ENCODE peak calls at places on chromosomes 11 and 22, in nine cellular contexts. One of them, this sample, is unnamed. For H3K9me3, the result is how much of the 10 kb centered on the place peaks cover.

GRCh38 chr11:9893474-9893873 is 229.6 kb downstream of the SWAP70 start:
- DNase-seq in astrocyte: no peak
- DNase-seq in GM12878: no peak
- DNase-seq in CD4-positive, alpha-beta memory T cell: no peak
- DNase-seq in right lobe of liver: no peak
- DNase-seq in adrenal gland: no peak
- DNase-seq in Caco-2: no peak
- DNase-seq in body of pancreas: no peak
- DNase-seq in pancreas: no peak
- DNase-seq in this sample: no peak

GRCh38 chr11:65479184-65480145 is 19.4 kb upstream of the MALAT1 start:
- DNase-seq in astrocyte: peak
- DNase-seq in GM12878: no peak
- DNase-seq in CD4-positive, alpha-beta memory T cell: no peak
- DNase-seq in right lobe of liver: no peak
- DNase-seq in adrenal gland: peak
- DNase-seq in Caco-2: peak
- DNase-seq in body of pancreas: peak
- DNase-seq in pancreas: no peak
- DNase-seq in this sample: no peak

GRCh38 chr11:121354192-121354591 is 61.6 kb downstream of the SC5D start:
- DNase-seq in astrocyte: no peak
- DNase-seq in GM12878: no peak
- DNase-seq in CD4-positive, alpha-beta memory T cell: no peak
- DNase-seq in right lobe of liver: no peak
- DNase-seq in adrenal gland: no peak
- DNase-seq in Caco-2: no peak
- DNase-seq in body of pancreas: no peak
- DNase-seq in pancreas: no peak
- DNase-seq in this sample: no peak

GRCh38 chr11:6362868-6363678 is 27.2 kb upstream of the SMPD1 start:
- DNase-seq in astrocyte: peak
- DNase-seq in GM12878: no peak
- DNase-seq in CD4-positive, alpha-beta memory T cell: peak
- DNase-seq in right lobe of liver: peak
- DNase-seq in adrenal gland: peak
- DNase-seq in Caco-2: peak
- DNase-seq in body of pancreas: peak
- DNase-seq in pancreas: peak
- DNase-seq in this sample: no peak

GRCh38 chr11:112412383-112412782 is 151.7 kb upstream of the PLET1 start:
- DNase-seq in astrocyte: no peak
- DNase-seq in GM12878: no peak
- DNase-seq in CD4-positive, alpha-beta memory T cell: no peak
- DNase-seq in right lobe of liver: no peak
- DNase-seq in adrenal gland: no peak
- DNase-seq in Caco-2: no peak
- DNase-seq in body of pancreas: no peak
- DNase-seq in pancreas: no peak
- DNase-seq in this sample: no peak

GRCh38 chr11:117735350-117735977 is 61.6 kb downstream of the DSCAML1 start:
- DNase-seq in astrocyte: no peak
- DNase-seq in GM12878: no peak
- DNase-seq in CD4-positive, alpha-beta memory T cell: no peak
- DNase-seq in right lobe of liver: no peak
- DNase-seq in adrenal gland: no peak
- DNase-seq in Caco-2: no peak
- DNase-seq in body of pancreas: no peak
- DNase-seq in pancreas: no peak
- DNase-seq in this sample: no peak

GRCh38 chr22:30857791-30858190 is 110.8 kb downstream of the MORC2 start:
- DNase-seq in astrocyte: no peak
- DNase-seq in GM12878: no peak
- DNase-seq in CD4-positive, alpha-beta memory T cell: no peak
- DNase-seq in right lobe of liver: no peak
- DNase-seq in adrenal gland: no peak
- DNase-seq in Caco-2: no peak
- DNase-seq in body of pancreas: no peak
- DNase-seq in pancreas: no peak
- DNase-seq in this sample: no peak

GRCh38 chr11:284081-285020 is 4.6 kb upstream of the PGGHG start:
- DNase-seq in astrocyte: no peak
- DNase-seq in GM12878: no peak
- DNase-seq in CD4-positive, alpha-beta memory T cell: no peak
- DNase-seq in right lobe of liver: no peak
- DNase-seq in adrenal gland: peak
- DNase-seq in Caco-2: no peak
- DNase-seq in body of pancreas: no peak
- DNase-seq in pancreas: peak
- DNase-seq in this sample: peak

GRCh38 chr22:28889625-28890024 is 6.3 kb downstream of the ZNRF3 start:
- DNase-seq in astrocyte: no peak
- DNase-seq in GM12878: no peak
- DNase-seq in CD4-positive, alpha-beta memory T cell: no peak
- DNase-seq in right lobe of liver: no peak
- DNase-seq in adrenal gland: no peak
- DNase-seq in Caco-2: no peak
- DNase-seq in body of pancreas: no peak
- DNase-seq in pancreas: no peak
- DNase-seq in this sample: no peak

GRCh38 chr11:123054301-123055065 is 7.5 kb downstream of the HSPA8 start:
- DNase-seq in astrocyte: peak
- DNase-seq in GM12878: no peak
- DNase-seq in CD4-positive, alpha-beta memory T cell: peak
- DNase-seq in right lobe of liver: no peak
- DNase-seq in adrenal gland: no peak
- DNase-seq in Caco-2: peak
- DNase-seq in body of pancreas: peak
- DNase-seq in pancreas: no peak
- DNase-seq in this sample: no peak

GRCh38 chr11:126101930-126102283 is 39.2 kb upstream of the CDON start:
- DNase-seq in astrocyte: no peak
- DNase-seq in GM12878: no peak
- DNase-seq in CD4-positive, alpha-beta memory T cell: no peak
- DNase-seq in right lobe of liver: no peak
- DNase-seq in adrenal gland: no peak
- DNase-seq in Caco-2: no peak
- DNase-seq in body of pancreas: no peak
- DNase-seq in pancreas: no peak
- DNase-seq in this sample: no peak

GRCh38 chr11:109347304-109347703 is 74.7 kb upstream of the C11orf87 start:
- DNase-seq in astrocyte: no peak
- DNase-seq in GM12878: no peak
- DNase-seq in CD4-positive, alpha-beta memory T cell: no peak
- DNase-seq in right lobe of liver: no peak
- DNase-seq in adrenal gland: no peak
- DNase-seq in Caco-2: no peak
- DNase-seq in body of pancreas: no peak
- DNase-seq in pancreas: no peak
- DNase-seq in this sample: no peak

GRCh38 chr11:76526878-76527277 is 82.1 kb downstream of the EMSY start:
- DNase-seq in astrocyte: no peak
- DNase-seq in GM12878: no peak
- DNase-seq in CD4-positive, alpha-beta memory T cell: no peak
- DNase-seq in right lobe of liver: no peak
- DNase-seq in adrenal gland: no peak
- DNase-seq in Caco-2: peak
- DNase-seq in body of pancreas: no peak
- DNase-seq in pancreas: no peak
- DNase-seq in this sample: no peak

GRCh38 chr22:45318168-45318557 is 8.4 kb downstream of the FAM118A start:
- DNase-seq in astrocyte: peak
- DNase-seq in GM12878: peak
- DNase-seq in CD4-positive, alpha-beta memory T cell: peak
- DNase-seq in right lobe of liver: peak
- DNase-seq in adrenal gland: peak
- DNase-seq in Caco-2: no peak
- DNase-seq in body of pancreas: peak
- DNase-seq in pancreas: no peak
- DNase-seq in this sample: peak

GRCh38 chr22:33467718-33468117 is 409.5 kb upstream of the SYN3 start:
- DNase-seq in astrocyte: no peak
- DNase-seq in GM12878: no peak
- DNase-seq in CD4-positive, alpha-beta memory T cell: no peak
- DNase-seq in right lobe of liver: no peak
- DNase-seq in adrenal gland: no peak
- DNase-seq in Caco-2: no peak
- DNase-seq in body of pancreas: no peak
- DNase-seq in pancreas: no peak
- DNase-seq in this sample: no peak

GRCh38 chr11:70411713-70412452 is 13.6 kb downstream of the CTTN start:
- DNase-seq in astrocyte: no peak
- DNase-seq in GM12878: no peak
- DNase-seq in CD4-positive, alpha-beta memory T cell: no peak
- DNase-seq in right lobe of liver: no peak
- DNase-seq in adrenal gland: no peak
- DNase-seq in Caco-2: no peak
- DNase-seq in body of pancreas: no peak
- DNase-seq in pancreas: peak
- DNase-seq in this sample: no peak

GRCh38 chr22:45826520-45826919 is 150.4 kb downstream of the WNT7B start:
- DNase-seq in astrocyte: no peak
- DNase-seq in GM12878: no peak
- DNase-seq in CD4-positive, alpha-beta memory T cell: no peak
- DNase-seq in right lobe of liver: no peak
- DNase-seq in adrenal gland: no peak
- DNase-seq in Caco-2: no peak
- DNase-seq in body of pancreas: no peak
- DNase-seq in pancreas: no peak
- DNase-seq in this sample: no peak

GRCh38 chr11:84947070-84947469 is 680.1 kb downstream of the DLG2 start:
- DNase-seq in astrocyte: no peak
- DNase-seq in GM12878: no peak
- DNase-seq in CD4-positive, alpha-beta memory T cell: no peak
- DNase-seq in right lobe of liver: no peak
- DNase-seq in adrenal gland: no peak
- DNase-seq in Caco-2: no peak
- DNase-seq in body of pancreas: no peak
- DNase-seq in pancreas: no peak
- DNase-seq in this sample: no peak

GRCh38 chr11:117647872-117648271 is 149.1 kb downstream of the DSCAML1 start:
- DNase-seq in astrocyte: no peak
- DNase-seq in GM12878: no peak
- DNase-seq in CD4-positive, alpha-beta memory T cell: no peak
- DNase-seq in right lobe of liver: no peak
- DNase-seq in adrenal gland: no peak
- DNase-seq in Caco-2: no peak
- DNase-seq in body of pancreas: no peak
- DNase-seq in pancreas: no peak
- DNase-seq in this sample: no peak

DNA sequence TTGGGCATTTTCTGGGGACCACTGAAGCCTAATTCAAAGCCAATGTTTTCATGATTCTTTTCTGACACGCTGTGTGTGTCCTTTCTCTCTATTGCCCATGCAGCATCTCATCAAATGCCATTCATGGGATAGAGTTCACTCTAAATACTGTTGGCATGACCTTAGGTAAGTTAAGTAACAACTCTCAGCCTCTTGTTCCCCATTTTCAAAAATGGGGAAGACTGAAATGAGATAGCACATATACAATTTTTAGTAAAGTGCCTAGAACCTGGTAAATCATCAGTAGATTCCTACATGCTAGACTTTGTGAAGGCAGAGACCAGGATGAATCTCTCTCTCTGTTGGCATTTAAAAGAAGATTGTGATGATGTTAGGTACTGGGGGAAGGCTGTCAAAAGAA is 12.7 kb upstream of the OR52K2 start:
- DNase-seq in astrocyte: no peak
- DNase-seq in GM12878: no peak
- DNase-seq in CD4-positive, alpha-beta memory T cell: no peak
- DNase-seq in right lobe of liver: no peak
- DNase-seq in adrenal gland: no peak
- DNase-seq in Caco-2: no peak
- DNase-seq in body of pancreas: no peak
- DNase-seq in pancreas: no peak
- DNase-seq in this sample: no peak
- H3K4me3 ChIP-seq in astrocyte: no peak
- H3K4me3 ChIP-seq in GM12878: no peak
- H3K4me3 ChIP-seq in CD4-positive, alpha-beta memory T cell: no peak
- H3K4me3 ChIP-seq in right lobe of liver: no peak
- H3K4me3 ChIP-seq in adrenal gland: no peak
- H3K4me3 ChIP-seq in Caco-2: no peak
- H3K4me3 ChIP-seq in body of pancreas: no peak
- H3K4me3 ChIP-seq in pancreas: no peak
- H3K4me3 ChIP-seq in this sample: no peak

DNA sequence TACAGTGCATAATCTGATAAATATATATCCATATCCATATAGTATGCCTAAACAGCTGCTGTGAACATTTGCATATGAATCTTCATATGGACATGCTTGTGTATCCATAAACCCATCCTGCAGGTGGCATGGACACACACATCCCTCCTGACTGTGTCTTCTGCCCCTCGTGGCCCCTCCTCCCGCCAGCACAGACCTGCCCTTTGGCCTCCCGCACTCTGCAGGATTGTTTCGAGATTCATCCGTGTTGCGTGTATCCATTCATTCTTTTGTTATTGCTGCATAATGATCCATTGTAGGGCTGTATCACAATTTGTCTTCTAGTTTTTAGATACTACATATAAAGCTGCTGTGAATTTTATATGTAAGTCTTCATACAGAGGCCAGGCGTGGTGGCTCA is 24.0 kb downstream of the ZBED4 start:
- DNase-seq in astrocyte: no peak
- DNase-seq in GM12878: no peak
- DNase-seq in CD4-positive, alpha-beta memory T cell: no peak
- DNase-seq in right lobe of liver: no peak
- DNase-seq in adrenal gland: no peak
- DNase-seq in Caco-2: no peak
- DNase-seq in body of pancreas: no peak
- DNase-seq in pancreas: no peak
- DNase-seq in this sample: no peak
- H3K9me3 ChIP-seq in astrocyte: under half
- H3K9me3 ChIP-seq in GM12878: under half
- H3K9me3 ChIP-seq in CD4-positive, alpha-beta memory T cell: under half
- H3K9me3 ChIP-seq in right lobe of liver: under half
- H3K9me3 ChIP-seq in adrenal gland: under half
- H3K9me3 ChIP-seq in Caco-2: under half
- H3K9me3 ChIP-seq in body of pancreas: under half
- H3K9me3 ChIP-seq in pancreas: under half
- H3K9me3 ChIP-seq in this sample: under half

GRCh38 chr11:127115844-127116243 is 115.3 kb upstream of the KIRREL3 start:
- DNase-seq in astrocyte: no peak
- DNase-seq in GM12878: no peak
- DNase-seq in CD4-positive, alpha-beta memory T cell: no peak
- DNase-seq in right lobe of liver: no peak
- DNase-seq in adrenal gland: no peak
- DNase-seq in Caco-2: no peak
- DNase-seq in body of pancreas: no peak
- DNase-seq in pancreas: no peak
- DNase-seq in this sample: peak
- H3K4me3 ChIP-seq in astrocyte: no peak
- H3K4me3 ChIP-seq in GM12878: no peak
- H3K4me3 ChIP-seq in CD4-positive, alpha-beta memory T cell: no peak
- H3K4me3 ChIP-seq in right lobe of liver: no peak
- H3K4me3 ChIP-seq in adrenal gland: no peak
- H3K4me3 ChIP-seq in Caco-2: no peak
- H3K4me3 ChIP-seq in body of pancreas: no peak
- H3K4me3 ChIP-seq in pancreas: no peak
- H3K4me3 ChIP-seq in this sample: no peak

DNA sequence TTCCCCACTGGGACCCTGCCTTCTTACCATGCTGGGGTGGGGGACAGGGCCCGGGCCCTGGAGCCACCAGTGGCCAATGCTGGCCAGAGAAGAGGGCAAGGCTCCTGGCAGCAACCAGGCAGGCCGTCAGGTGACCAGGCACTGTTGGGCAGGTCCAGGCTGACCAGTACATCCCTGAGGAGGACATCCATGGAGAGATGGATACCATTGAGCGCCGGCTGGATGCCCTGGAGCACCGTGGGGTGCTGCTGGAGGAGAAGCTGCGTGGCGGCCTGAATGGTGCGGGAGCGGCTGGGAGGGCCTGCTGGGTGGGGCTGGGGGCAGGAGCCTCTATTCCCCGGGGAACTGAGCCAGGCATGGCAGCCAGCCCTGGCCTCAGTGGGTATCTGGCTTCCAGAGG is 21.0 kb downstream of the C22orf23 start:
- DNase-seq in astrocyte: no peak
- DNase-seq in GM12878: no peak
- DNase-seq in CD4-positive, alpha-beta memory T cell: no peak
- DNase-seq in right lobe of liver: no peak
- DNase-seq in adrenal gland: no peak
- DNase-seq in Caco-2: no peak
- DNase-seq in body of pancreas: no peak
- DNase-seq in pancreas: no peak
- DNase-seq in this sample: no peak
- H3K9me3 ChIP-seq in astrocyte: under half
- H3K9me3 ChIP-seq in GM12878: under half
- H3K9me3 ChIP-seq in CD4-positive, alpha-beta memory T cell: under half
- H3K9me3 ChIP-seq in right lobe of liver: under half
- H3K9me3 ChIP-seq in adrenal gland: under half
- H3K9me3 ChIP-seq in Caco-2: under half
- H3K9me3 ChIP-seq in body of pancreas: under half
- H3K9me3 ChIP-seq in pancreas: under half
- H3K9me3 ChIP-seq in this sample: under half